ENCODE peak calls at places on chromosomes 2 and 18, in four cellular contexts. V, D, M and H are unnamed samples.
A peak's percentile ranks its signal among the peaks of the same experiment; 100 is the strongest.

GRCh38 chr2:118186110-118186857 is 98.0 kb downstream of the INSIG2 start:
- DNase-seq in V (peak; percentile 80), D (peak; percentile 44), M (no peak), H (peak; percentile 75)

GRCh38 chr2:100813527-100813926 is 6.4 kb upstream of the NPAS2 start:
- DNase-seq in V (peak; percentile 65), D (no peak), M (no peak), H (peak; percentile 42)

GRCh38 chr2:159713691-159714585 is 1.6 kb downstream of the MARCHF7 start:
- DNase-seq in V (peak; percentile 56), D (no peak), M (peak; percentile 30), H (peak; percentile 88)

GRCh38 chr2:11370377-11371098 is 26.1 kb upstream of the ROCK2 start:
- DNase-seq in V (no peak), D (no peak), M (no peak), H (peak; percentile 43)

GRCh38 chr2:175373001-175373727 is 191.7 kb upstream of the ATP5MC3 start:
- DNase-seq in V (peak; percentile 49), D (no peak), M (no peak), H (peak; percentile 29)

GRCh38 chr2:239268082-239268481 is 132.7 kb downstream of the HDAC4 start:
- DNase-seq in V (peak; percentile 13), D (no peak), M (no peak), H (no peak)

GRCh38 chr18:26865557-26865956 is at the start of gene AQP4:
- DNase-seq in V (no peak), D (no peak), M (no peak), H (no peak)

GRCh38 chr2:70469961-70470360 is 83.7 kb downstream of the TGFA start:
- DNase-seq in V (no peak), D (no peak), M (no peak), H (no peak)

GRCh38 chr18:3867768-3868445 is 417.9 kb downstream of the TGIF1 start:
- DNase-seq in V (no peak), D (no peak), M (no peak), H (no peak)

GRCh38 chr2:220913384-220913783 is 658.7 kb downstream of the EPHA4 start:
- DNase-seq in V (no peak), D (no peak), M (no peak), H (peak; percentile 52)

GRCh38 chr18:79283341-79283879 is 112.3 kb upstream of the NFATC1 start:
- DNase-seq in V (no peak), D (no peak), M (no peak), H (no peak)

GRCh38 chr2:196335238-196335637 is 163.9 kb upstream of the STK17B start:
- DNase-seq in V (peak; percentile 31), D (no peak), M (no peak), H (peak; percentile 94)

GRCh38 chr2:105515581-105516415 is 116.9 kb upstream of the FHL2 start:
- DNase-seq in V (peak; percentile 19), D (no peak), M (no peak), H (no peak)

GRCh38 chr18:79599503-79599931 is 80.1 kb upstream of the CTDP1 start:
- DNase-seq in V (no peak), D (no peak), M (no peak), H (peak; percentile 71)

GRCh38 chr2:112465373-112465772 is 16.6 kb upstream of the TTL start:
- DNase-seq in V (peak; percentile 26), D (no peak), M (no peak), H (peak; percentile 17)

GRCh38 chr2:24104906-24105305 is 18.2 kb downstream of the PFN4 start:
- DNase-seq in V (no peak), D (no peak), M (no peak), H (no peak)

GRCh38 chr2:38462121-38462634 is 85.1 kb upstream of the ATL2 start:
- DNase-seq in V (peak; percentile 36), D (no peak), M (peak; percentile 46), H (peak; percentile 94)

GRCh38 chr2:171574149-171574795 is 52.0 kb downstream of the CYBRD1 start:
- DNase-seq in V (peak; percentile 84), D (peak; percentile 32), M (peak; percentile 99), H (peak; percentile 68)

GRCh38 chr2:44928660-44929471 is 12.6 kb upstream of the SIX3 start:
- DNase-seq in V (no peak), D (no peak), M (no peak), H (no peak)

GRCh38 chr2:200471324-200471848 is 38.5 kb downstream of the KCTD18 start:
- DNase-seq in V (peak; percentile 21), D (peak; percentile 93), M (no peak), H (no peak)

GRCh38 chr2:196315388-196316049 is 144.1 kb upstream of the STK17B start:
- DNase-seq in V (no peak), D (no peak), M (no peak), H (peak; percentile 49)

GRCh38 chr18:23038712-23039111 is 96.6 kb upstream of the CABLES1 start:
- DNase-seq in V (no peak), D (no peak), M (no peak), H (peak; percentile 53)

GRCh38 chr18:80147037-80147417 is 38.0 kb downstream of the ADNP2 start:
- DNase-seq in V (peak; percentile 35), D (no peak), M (no peak), H (no peak)

GRCh38 chr18:8610442-8610801 is 1.2 kb downstream of the RAB12 start:
- DNase-seq in V (peak; percentile 49), D (no peak), M (no peak), H (peak; percentile 19)

GRCh38 chr18:79070486-79070885 is 1.3 kb downstream of the ATP9B start:
- DNase-seq in V (no peak), D (no peak), M (no peak), H (no peak)

GRCh38 chr2:165239230-165239629 is at the start of gene SCN2A:
- DNase-seq in V (peak; percentile 60), D (no peak), M (peak; percentile 8), H (peak; percentile 49)

GRCh38 chr2:81235601-81236000 is 931.0 kb upstream of the LRRTM1 start:
- DNase-seq in V (no peak), D (no peak), M (no peak), H (no peak)

GRCh38 chr2:40434638-40435296 is 17.1 kb downstream of the SLC8A1 start:
- DNase-seq in V (peak; percentile 88), D (no peak), M (no peak), H (peak; percentile 93)

GRCh38 chr2:127048969-127049897 is 57.7 kb downstream of the BIN1 start:
- DNase-seq in V (no peak), D (no peak), M (no peak), H (no peak)

GRCh38 chr2:62569907-62570793 is 64.2 kb upstream of the TMEM17 start:
- DNase-seq in V (no peak), D (no peak), M (no peak), H (no peak)

GRCh38 chr2:200172944-200173481 is 133.5 kb upstream of the SPATS2L start:
- DNase-seq in V (no peak), D (no peak), M (no peak), H (peak; percentile 43)

GRCh38 chr2:223319601-223320000 is 267.6 kb downstream of the KCNE4 start:
- DNase-seq in V (no peak), D (no peak), M (no peak), H (no peak)

GRCh38 chr18:12497296-12497695 is 89.6 kb downstream of the PRELID3A start:
- DNase-seq in V (no peak), D (no peak), M (no peak), H (no peak)
- TF ChIP-seq FOS in V (no peak), D (no peak), M (no peak), H (no peak)

GRCh38 chr2:236340251-236340650 is 76.0 kb upstream of the ASB18 start:
- DNase-seq in V (no peak), D (no peak), M (no peak), H (no peak)
- TF ChIP-seq FOS in V (no peak), D (no peak), M (no peak), H (no peak)

GRCh38 chr2:25566094-25566493 is 107.3 kb downstream of the DTNB start:
- DNase-seq in V (no peak), D (no peak), M (no peak), H (no peak)

GRCh38 chr2:25572638-25573037 is 100.7 kb downstream of the DTNB start:
- DNase-seq in V (no peak), D (no peak), M (no peak), H (no peak)

GRCh38 chr2:25566694-25567093 is 106.7 kb downstream of the DTNB start:
- DNase-seq in V (peak; percentile 52), D (peak; percentile 75), M (no peak), H (peak; percentile 48)

GRCh38 chr2:25570161-25570840 is 103.1 kb downstream of the DTNB start:
- DNase-seq in V (peak; percentile 79), D (no peak), M (no peak), H (peak; percentile 33)

DNA sequence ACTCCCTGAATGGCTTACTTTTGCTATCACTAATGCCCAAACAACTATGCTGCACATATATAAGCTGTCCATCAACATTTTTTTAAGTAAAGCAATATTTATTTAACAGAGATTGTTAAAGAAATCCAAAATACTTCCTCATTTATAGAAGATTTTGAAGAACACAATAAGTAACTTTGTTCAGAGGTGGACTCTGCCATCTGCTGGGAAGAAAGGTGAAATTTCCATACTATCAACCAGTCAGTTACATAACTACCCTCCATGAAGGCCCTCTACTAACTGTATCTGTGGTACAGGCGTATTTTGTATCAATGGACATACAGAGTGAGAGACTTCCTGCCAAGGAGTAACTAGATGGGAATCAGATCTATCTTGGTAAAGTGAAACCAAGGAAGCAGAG is 106.0 kb downstream of the DTNB start:
- DNase-seq in V (peak; percentile 67), D (peak; percentile 67), M (no peak), H (peak; percentile 65)
- TF ChIP-seq FOS in V (no peak), D (no peak), M (no peak), H (no peak)

GRCh38 chr2:102357975-102358374 is 2.4 kb downstream of the IL18R1 start:
- DNase-seq in V (no peak), D (peak; percentile 53), M (no peak), H (no peak)

GRCh38 chr2:102358496-102358895 is 2.9 kb downstream of the IL18R1 start:
- DNase-seq in V (no peak), D (no peak), M (no peak), H (no peak)

GRCh38 chr2:102356741-102357140 is 1.1 kb downstream of the IL18R1 start:
- DNase-seq in V (no peak), D (no peak), M (no peak), H (no peak)

GRCh38 chr2:102361632-102362241 is 6.1 kb downstream of the IL18R1 start:
- DNase-seq in V (no peak), D (no peak), M (no peak), H (no peak)

GRCh38 chr2:102359527-102359926 is 3.9 kb downstream of the IL18R1 start:
- DNase-seq in V (no peak), D (no peak), M (no peak), H (no peak)
- TF ChIP-seq FOS in V (no peak), D (no peak), M (no peak), H (no peak)

GRCh38 chr2:107337209-107337898 is 451.4 kb upstream of the ST6GAL2 start:
- DNase-seq in V (no peak), D (no peak), M (no peak), H (no peak)
- TF ChIP-seq FOS in V (no peak), D (no peak), M (no peak), H (no peak)